ENCODE peak calls at places on chromosome 16, in seven cellular contexts. B, C, L, E, M, Y and G are unnamed samples.

GRCh38 chr16:84821179-84821578 is 1.4 kb downstream of the CRISPLD2 start:
- DNase-seq in B (no peak), C (no peak), L (no peak), E (no peak), M (no peak), Y (no peak), G (no peak)

GRCh38 chr16:88815901-88816589 is 4.3 kb upstream of the APRT start:
- DNase-seq in B (peak; percentile 87), C (peak; percentile 76), L (no peak), E (no peak), M (no peak), Y (no peak), G (no peak)

GRCh38 chr16:85551319-85551978 is 61.7 kb upstream of the GSE1 start:
- DNase-seq in B (peak; percentile 49), C (no peak), L (no peak), E (no peak), M (no peak), Y (no peak), G (no peak)

GRCh38 chr16:68040506-68041288 is 17.6 kb downstream of the DUS2 start:
- DNase-seq in B (peak; percentile 91), C (peak; percentile 90), L (peak; percentile 86), E (peak; percentile 82), M (peak; percentile 78), Y (peak; percentile 77), G (peak; percentile 80)

GRCh38 chr16:911604-912321 is 59.0 kb downstream of the LMF1 start:
- DNase-seq in B (peak; percentile 51), C (no peak), L (no peak), E (no peak), M (no peak), Y (no peak), G (no peak)

GRCh38 chr16:4945560-4946502 is 8.9 kb upstream of the PPL start:
- DNase-seq in B (no peak), C (no peak), L (peak; percentile 55), E (peak; percentile 52), M (peak; percentile 40), Y (peak; percentile 71), G (peak; percentile 72)

GRCh38 chr16:72561-73537 is at the start of gene RHBDF1:
- DNase-seq in B (no peak), C (peak; percentile 75), L (peak; percentile 61), E (peak; percentile 69), M (no peak), Y (no peak), G (no peak)

GRCh38 chr16:89749637-89750036 is 28.3 kb downstream of the ZNF276 start:
- DNase-seq in B (no peak), C (no peak), L (no peak), E (peak; percentile 45), M (no peak), Y (peak; percentile 53), G (no peak)

GRCh38 chr16:87636050-87636684 is 33.9 kb downstream of the JPH3 start:
- DNase-seq in B (peak; percentile 90), C (peak; percentile 84), L (peak; percentile 87), E (peak; percentile 84), M (peak; percentile 70), Y (peak; percentile 85), G (peak; percentile 82)

GRCh38 chr16:85286066-85286712 is 173.9 kb upstream of the CIBAR2 start:
- DNase-seq in B (no peak), C (no peak), L (no peak), E (peak; percentile 72), M (peak; percentile 72), Y (peak; percentile 90), G (peak; percentile 92)

GRCh38 chr16:68005786-68006286 is 6.6 kb upstream of the DPEP2 start:
- DNase-seq in B (no peak), C (no peak), L (no peak), E (no peak), M (no peak), Y (peak; percentile 55), G (peak; percentile 66)

GRCh38 chr16:78383118-78383517 is 283.7 kb downstream of the WWOX start:
- DNase-seq in B (no peak), C (no peak), L (no peak), E (no peak), M (no peak), Y (no peak), G (no peak)

GRCh38 chr16:48184681-48185080 is 28.9 kb upstream of the ABCC12 start:
- DNase-seq in B (no peak), C (no peak), L (no peak), E (no peak), M (no peak), Y (no peak), G (no peak)

GRCh38 chr16:88320947-88321634 is 61.7 kb upstream of the ZNF469 start:
- DNase-seq in B (peak; percentile 68), C (no peak), L (no peak), E (no peak), M (no peak), Y (no peak), G (no peak)

GRCh38 chr16:84677017-84677803 is 22.6 kb upstream of the USP10 start:
- DNase-seq in B (no peak), C (no peak), L (no peak), E (no peak), M (no peak), Y (no peak), G (no peak)

GRCh38 chr16:21646721-21647561 is 5.5 kb downstream of the IGSF6 start:
- DNase-seq in B (no peak), C (no peak), L (no peak), E (no peak), M (no peak), Y (no peak), G (peak; percentile 54)

GRCh38 chr16:19396555-19397011 is 21.1 kb upstream of the TMC5 start:
- DNase-seq in B (no peak), C (no peak), L (no peak), E (no peak), M (no peak), Y (no peak), G (no peak)

GRCh38 chr16:67645397-67646121 is 615 bp downstream of the CARMIL2 start:
- DNase-seq in B (peak; percentile 64), C (no peak), L (no peak), E (no peak), M (no peak), Y (no peak), G (no peak)

GRCh38 chr16:59527206-59527997 is 793.3 kb upstream of the GOT2 start:
- DNase-seq in B (no peak), C (no peak), L (no peak), E (no peak), M (no peak), Y (no peak), G (no peak)

GRCh38 chr16:47392114-47392513 is 68.7 kb downstream of the ITFG1 start:
- DNase-seq in B (no peak), C (no peak), L (no peak), E (no peak), M (no peak), Y (no peak), G (no peak)

GRCh38 chr16:89106533-89107208 is 13.0 kb downstream of the ACSF3 start:
- DNase-seq in B (no peak), C (no peak), L (no peak), E (no peak), M (no peak), Y (no peak), G (no peak)

GRCh38 chr16:28977703-28978641 is 3.4 kb downstream of the SPNS1 start:
- DNase-seq in B (no peak), C (peak; percentile 66), L (no peak), E (no peak), M (no peak), Y (no peak), G (no peak)

GRCh38 chr16:83602797-83603735 is 204.7 kb upstream of the HSBP1 start:
- DNase-seq in B (no peak), C (peak; percentile 25), L (no peak), E (no peak), M (no peak), Y (no peak), G (no peak)

GRCh38 chr16:87407511-87408112 is 15.5 kb downstream of the MAP1LC3B start:
- DNase-seq in B (no peak), C (no peak), L (no peak), E (peak; percentile 44), M (no peak), Y (peak; percentile 54), G (peak; percentile 71)

GRCh38 chr16:60458255-60458654 is 1578.0 kb downstream of the CDH8 start:
- DNase-seq in B (no peak), C (no peak), L (no peak), E (no peak), M (no peak), Y (no peak), G (no peak)

GRCh38 chr16:78973041-78973440 is 627.5 kb downstream of the MAF start:
- DNase-seq in B (no peak), C (no peak), L (no peak), E (no peak), M (no peak), Y (no peak), G (no peak)

GRCh38 chr16:73418746-73419145 is 370.8 kb upstream of the ZFHX3 start:
- DNase-seq in B (no peak), C (no peak), L (no peak), E (no peak), M (no peak), Y (no peak), G (no peak)

GRCh38 chr16:14958323-14958600 is 16.6 kb upstream of the PDXDC1 start:
- DNase-seq in B (no peak), C (no peak), L (no peak), E (no peak), M (no peak), Y (no peak), G (no peak)

GRCh38 chr16:29926675-29927522 is 873 bp upstream of the KCTD13 start:
- DNase-seq in B (no peak), C (no peak), L (peak; percentile 38), E (no peak), M (no peak), Y (no peak), G (no peak)

GRCh38 chr16:87198881-87199280 is 118.3 kb downstream of the C16orf95 start:
- DNase-seq in B (no peak), C (no peak), L (no peak), E (no peak), M (no peak), Y (no peak), G (no peak)

GRCh38 chr16:77043076-77043475 is 147.9 kb upstream of the MON1B start:
- DNase-seq in B (no peak), C (no peak), L (no peak), E (no peak), M (no peak), Y (no peak), G (no peak)
- TF ChIP-seq CTCF in B (peak; percentile 7), C (peak; percentile 65), L (peak; percentile 33), E (peak; percentile 49), M (no peak), Y (no peak), G (peak; percentile 47)

GRCh38 chr16:17362946-17363345 is 107.8 kb downstream of the XYLT1 start:
- DNase-seq in B (no peak), C (no peak), L (no peak), E (no peak), M (no peak), Y (no peak), G (no peak)
- H3K4me1 ChIP-seq in B (no peaks in the 10 kb centered on the region), C (peaks cover 9% of the 10 kb centered on the region), L (no peaks in the 10 kb centered on the region), E (peaks cover 20% of the 10 kb centered on the region), M (peaks cover 50% of the 10 kb centered on the region), Y (peaks cover 42% of the 10 kb centered on the region), G (peaks cover 37% of the 10 kb centered on the region)

GRCh38 chr16:81627024-81627423 is 152.1 kb upstream of the PLCG2 start:
- DNase-seq in B (no peak), C (no peak), L (no peak), E (no peak), M (no peak), Y (no peak), G (no peak)
- TF ChIP-seq CTCF in B (no peak), C (no peak), L (no peak), E (no peak), M (no peak), Y (no peak), G (no peak)

GRCh38 chr16:50278251-50278650 is 11.9 kb downstream of the ADCY7 start:
- DNase-seq in B (no peak), C (no peak), L (no peak), E (no peak), M (no peak), Y (no peak), G (no peak)
- H3K4me1 ChIP-seq in B (no peaks in the 10 kb centered on the region), C (peaks cover 3% of the 10 kb centered on the region), L (peaks cover 3% of the 10 kb centered on the region), E (peaks cover 16% of the 10 kb centered on the region), M (peaks cover 35% of the 10 kb centered on the region), Y (no peaks in the 10 kb centered on the region), G (peaks cover 15% of the 10 kb centered on the region)